ENCODE peak calls at places on chromosomes 16 and 17, in ten cellular contexts. One of them, this sample, is unnamed.

GRCh38 chr17:59838196-59838911 is 54.4 kb downstream of the TUBD1 start:
- DNase-seq in endothelial cell of umbilical vein: peak
- DNase-seq in WTC11: no peak
- DNase-seq in A549: no peak
- DNase-seq in HCT116: no peak
- DNase-seq in H1: no peak
- DNase-seq in GM12878: no peak
- DNase-seq in SK-N-SH: no peak
- DNase-seq in HepG2: no peak
- DNase-seq in K562: no peak
- DNase-seq in this sample: no peak

GRCh38 chr16:69483611-69484010 is 59.2 kb downstream of the CYB5B start:
- DNase-seq in endothelial cell of umbilical vein: no peak
- DNase-seq in WTC11: no peak
- DNase-seq in A549: no peak
- DNase-seq in HCT116: no peak
- DNase-seq in H1: no peak
- DNase-seq in GM12878: no peak
- DNase-seq in SK-N-SH: no peak
- DNase-seq in HepG2: no peak
- DNase-seq in K562: no peak
- DNase-seq in this sample: no peak

GRCh38 chr17:50904522-50905459 is 38.6 kb upstream of the TOB1 start:
- DNase-seq in endothelial cell of umbilical vein: no peak
- DNase-seq in WTC11: no peak
- DNase-seq in A549: no peak
- DNase-seq in HCT116: no peak
- DNase-seq in H1: no peak
- DNase-seq in GM12878: no peak
- DNase-seq in SK-N-SH: peak
- DNase-seq in HepG2: peak
- DNase-seq in K562: no peak
- DNase-seq in this sample: no peak

GRCh38 chr17:73770115-73770848 is 126.0 kb upstream of the SDK2 start:
- DNase-seq in endothelial cell of umbilical vein: no peak
- DNase-seq in WTC11: no peak
- DNase-seq in A549: peak
- DNase-seq in HCT116: peak
- DNase-seq in H1: no peak
- DNase-seq in GM12878: no peak
- DNase-seq in SK-N-SH: peak
- DNase-seq in HepG2: no peak
- DNase-seq in K562: no peak
- DNase-seq in this sample: no peak

GRCh38 chr17:57541472-57542394 is 203.4 kb downstream of the CCDC182 start:
- DNase-seq in endothelial cell of umbilical vein: no peak
- DNase-seq in WTC11: no peak
- DNase-seq in A549: peak
- DNase-seq in HCT116: peak
- DNase-seq in H1: no peak
- DNase-seq in GM12878: no peak
- DNase-seq in SK-N-SH: peak
- DNase-seq in HepG2: no peak
- DNase-seq in K562: peak
- DNase-seq in this sample: peak

GRCh38 chr16:67040906-67041305 is 12.0 kb downstream of the CBFB start:
- DNase-seq in endothelial cell of umbilical vein: no peak
- DNase-seq in WTC11: no peak
- DNase-seq in A549: no peak
- DNase-seq in HCT116: no peak
- DNase-seq in H1: no peak
- DNase-seq in GM12878: no peak
- DNase-seq in SK-N-SH: no peak
- DNase-seq in HepG2: no peak
- DNase-seq in K562: no peak
- DNase-seq in this sample: no peak

GRCh38 chr16:15434079-15434424 is 336 bp upstream of the BMERB1 start:
- DNase-seq in endothelial cell of umbilical vein: no peak
- DNase-seq in WTC11: no peak
- DNase-seq in A549: no peak
- DNase-seq in HCT116: no peak
- DNase-seq in H1: no peak
- DNase-seq in GM12878: no peak
- DNase-seq in SK-N-SH: no peak
- DNase-seq in HepG2: no peak
- DNase-seq in K562: no peak
- DNase-seq in this sample: no peak

GRCh38 chr16:27759947-27760844 is 210.3 kb downstream of the KATNIP start:
- DNase-seq in endothelial cell of umbilical vein: no peak
- DNase-seq in WTC11: no peak
- DNase-seq in A549: no peak
- DNase-seq in HCT116: no peak
- DNase-seq in H1: no peak
- DNase-seq in GM12878: no peak
- DNase-seq in SK-N-SH: peak
- DNase-seq in HepG2: no peak
- DNase-seq in K562: peak
- DNase-seq in this sample: peak

GRCh38 chr17:76136276-76137025 is 4.6 kb downstream of the FOXJ1 start:
- DNase-seq in endothelial cell of umbilical vein: no peak
- DNase-seq in WTC11: peak
- DNase-seq in A549: no peak
- DNase-seq in HCT116: no peak
- DNase-seq in H1: no peak
- DNase-seq in GM12878: no peak
- DNase-seq in SK-N-SH: peak
- DNase-seq in HepG2: no peak
- DNase-seq in K562: no peak
- DNase-seq in this sample: no peak

GRCh38 chr16:2278272-2278608 is 10.3 kb upstream of the RNPS1 start:
- DNase-seq in endothelial cell of umbilical vein: no peak
- DNase-seq in WTC11: peak
- DNase-seq in A549: peak
- DNase-seq in HCT116: no peak
- DNase-seq in H1: no peak
- DNase-seq in GM12878: no peak
- DNase-seq in SK-N-SH: no peak
- DNase-seq in HepG2: peak
- DNase-seq in K562: no peak
- DNase-seq in this sample: no peak

GRCh38 chr17:35368086-35368824 is 5.2 kb downstream of the SLFN11 start:
- DNase-seq in endothelial cell of umbilical vein: no peak
- DNase-seq in WTC11: no peak
- DNase-seq in A549: no peak
- DNase-seq in HCT116: no peak
- DNase-seq in H1: no peak
- DNase-seq in GM12878: peak
- DNase-seq in SK-N-SH: no peak
- DNase-seq in HepG2: no peak
- DNase-seq in K562: no peak
- DNase-seq in this sample: peak

DNA sequence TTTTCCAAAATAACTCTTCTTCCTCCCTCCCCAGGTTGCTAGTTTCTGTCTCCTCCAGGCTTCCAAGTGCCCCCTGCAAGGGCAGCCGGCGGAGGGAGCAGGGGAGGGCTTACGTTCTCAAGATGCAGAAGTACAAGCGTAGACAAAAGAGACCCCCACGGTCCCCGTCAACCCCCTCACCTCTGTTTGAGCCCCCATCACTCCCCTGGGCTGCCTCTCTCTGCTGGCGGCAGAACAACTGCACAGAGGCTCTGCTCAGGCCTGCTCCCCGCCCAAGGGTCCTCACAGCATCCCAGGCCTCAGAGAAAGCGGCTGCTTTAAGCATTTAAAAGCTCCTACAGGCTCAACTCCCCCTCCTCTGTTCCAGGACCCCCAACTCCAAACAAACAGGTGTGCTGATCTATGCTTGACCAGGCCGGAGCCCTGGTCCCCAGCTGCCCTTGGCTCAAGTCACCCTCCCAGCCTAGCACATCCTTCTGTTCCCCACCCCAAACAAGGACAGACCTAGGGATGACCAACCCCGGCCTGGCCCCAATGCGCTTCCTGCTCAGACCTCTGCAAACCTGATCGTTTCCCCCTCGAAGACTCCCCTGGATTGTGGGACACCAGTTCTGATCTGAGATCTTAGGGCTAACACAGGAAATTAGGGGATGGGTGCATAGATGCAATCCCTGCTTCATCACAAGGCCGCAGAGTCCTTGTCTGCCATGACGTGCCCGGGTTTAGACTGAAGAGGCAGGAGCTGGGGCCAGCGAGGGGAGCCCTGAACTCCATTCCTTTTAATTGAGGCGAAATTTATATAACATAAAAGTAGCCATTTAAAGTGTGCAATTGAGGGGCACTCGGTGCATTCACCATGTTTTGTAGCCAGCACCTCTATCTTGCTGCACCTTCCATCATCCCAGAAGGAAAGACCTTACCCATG is 17.2 kb upstream of the RBFOX3 start:
- DNase-seq in endothelial cell of umbilical vein: no peak
- DNase-seq in WTC11: peak
- DNase-seq in A549: no peak
- DNase-seq in HCT116: no peak
- DNase-seq in H1: no peak
- DNase-seq in GM12878: no peak
- DNase-seq in SK-N-SH: peak
- DNase-seq in HepG2: no peak
- DNase-seq in K562: no peak
- DNase-seq in this sample: no peak
- TF ChIP-seq MAX in endothelial cell of umbilical vein: no peak
- TF ChIP-seq MAX in WTC11: no peak
- TF ChIP-seq MAX in A549: no peak
- TF ChIP-seq MAX in HCT116: no peak
- TF ChIP-seq MAX in H1: no peak
- TF ChIP-seq MAX in GM12878: no peak
- TF ChIP-seq MAX in SK-N-SH: no peak
- TF ChIP-seq MAX in HepG2: no peak
- TF ChIP-seq MAX in K562: no peak
- TF ChIP-seq MAX in this sample: no peak

GRCh38 chr17:69523252-69523861 is 108.9 kb downstream of the MAP2K6 start:
- DNase-seq in endothelial cell of umbilical vein: peak
- DNase-seq in WTC11: no peak
- DNase-seq in A549: peak
- DNase-seq in HCT116: peak
- DNase-seq in H1: peak
- DNase-seq in GM12878: peak
- DNase-seq in SK-N-SH: peak
- DNase-seq in HepG2: peak
- DNase-seq in K562: peak
- DNase-seq in this sample: peak
- TF ChIP-seq MAX in endothelial cell of umbilical vein: no peak
- TF ChIP-seq MAX in WTC11: no peak
- TF ChIP-seq MAX in A549: no peak
- TF ChIP-seq MAX in HCT116: no peak
- TF ChIP-seq MAX in H1: no peak
- TF ChIP-seq MAX in GM12878: no peak
- TF ChIP-seq MAX in SK-N-SH: no peak
- TF ChIP-seq MAX in HepG2: no peak
- TF ChIP-seq MAX in K562: no peak
- TF ChIP-seq MAX in this sample: no peak

GRCh38 chr16:21277045-21277926 is 804 bp downstream of the CRYM start:
- DNase-seq in endothelial cell of umbilical vein: no peak
- DNase-seq in WTC11: no peak
- DNase-seq in A549: no peak
- DNase-seq in HCT116: no peak
- DNase-seq in H1: no peak
- DNase-seq in GM12878: no peak
- DNase-seq in SK-N-SH: no peak
- DNase-seq in HepG2: no peak
- DNase-seq in K562: no peak
- DNase-seq in this sample: no peak
- TF ChIP-seq MAX in endothelial cell of umbilical vein: no peak
- TF ChIP-seq MAX in WTC11: no peak
- TF ChIP-seq MAX in A549: no peak
- TF ChIP-seq MAX in HCT116: no peak
- TF ChIP-seq MAX in H1: no peak
- TF ChIP-seq MAX in GM12878: no peak
- TF ChIP-seq MAX in SK-N-SH: no peak
- TF ChIP-seq MAX in HepG2: no peak
- TF ChIP-seq MAX in K562: no peak
- TF ChIP-seq MAX in this sample: no peak

DNA sequence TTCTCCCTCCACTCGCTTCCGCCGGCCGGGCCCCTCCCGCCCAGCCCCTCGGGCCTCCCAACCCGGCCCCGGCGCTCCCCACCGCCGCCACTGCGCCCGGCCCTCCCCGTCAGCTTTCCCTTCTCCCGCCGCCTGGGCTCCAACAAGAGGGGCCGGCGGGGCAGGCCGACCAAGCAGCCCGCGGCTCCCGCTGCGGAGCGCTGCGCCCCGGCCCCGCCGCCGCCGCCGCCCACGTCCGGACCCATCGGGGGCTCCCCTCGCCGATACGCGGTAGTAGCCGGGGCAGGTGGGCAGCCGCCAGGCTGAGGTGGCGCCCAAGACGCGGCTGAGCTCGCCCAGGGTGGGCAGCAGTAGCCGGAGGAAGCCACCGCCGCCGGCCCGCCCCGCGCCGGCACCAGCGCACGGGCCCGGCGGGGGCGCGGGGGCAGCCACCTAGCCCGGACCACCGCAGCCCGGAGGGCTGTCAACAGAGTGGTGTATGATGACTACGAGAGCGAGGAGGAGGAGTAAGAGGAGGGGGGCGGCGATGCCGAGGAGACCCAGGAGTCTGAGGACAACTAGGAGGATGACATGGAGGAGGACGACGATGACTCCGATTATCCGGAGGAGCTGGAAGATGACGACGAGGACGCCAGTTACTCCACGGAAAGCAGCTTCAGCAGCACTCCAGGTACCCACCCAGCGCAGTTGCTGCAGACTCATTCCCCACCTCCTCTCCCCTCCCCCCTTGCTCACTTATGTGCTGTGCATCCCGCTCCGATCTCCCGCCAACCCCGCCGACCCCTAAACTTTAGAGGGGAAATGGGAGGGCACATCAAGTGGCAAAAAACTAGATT is 498 bp downstream of the LRRC37B start:
- DNase-seq in endothelial cell of umbilical vein: peak
- DNase-seq in WTC11: peak
- DNase-seq in A549: peak
- DNase-seq in HCT116: no peak
- DNase-seq in H1: peak
- DNase-seq in GM12878: no peak
- DNase-seq in SK-N-SH: peak
- DNase-seq in HepG2: no peak
- DNase-seq in K562: peak
- DNase-seq in this sample: peak
- TF ChIP-seq MAX in endothelial cell of umbilical vein: no peak
- TF ChIP-seq MAX in WTC11: no peak
- TF ChIP-seq MAX in A549: peak
- TF ChIP-seq MAX in HCT116: no peak
- TF ChIP-seq MAX in H1: no peak
- TF ChIP-seq MAX in GM12878: no peak
- TF ChIP-seq MAX in SK-N-SH: no peak
- TF ChIP-seq MAX in HepG2: no peak
- TF ChIP-seq MAX in K562: no peak
- TF ChIP-seq MAX in this sample: no peak

GRCh38 chr16:10408824-10409381 is 23.0 kb downstream of the ATF7IP2 start:
- DNase-seq in endothelial cell of umbilical vein: peak
- DNase-seq in WTC11: no peak
- DNase-seq in A549: no peak
- DNase-seq in HCT116: no peak
- DNase-seq in H1: no peak
- DNase-seq in GM12878: no peak
- DNase-seq in SK-N-SH: no peak
- DNase-seq in HepG2: peak
- DNase-seq in K562: no peak
- DNase-seq in this sample: peak
- TF ChIP-seq MAX in endothelial cell of umbilical vein: no peak
- TF ChIP-seq MAX in WTC11: no peak
- TF ChIP-seq MAX in A549: no peak
- TF ChIP-seq MAX in HCT116: no peak
- TF ChIP-seq MAX in H1: no peak
- TF ChIP-seq MAX in GM12878: no peak
- TF ChIP-seq MAX in SK-N-SH: no peak
- TF ChIP-seq MAX in HepG2: no peak
- TF ChIP-seq MAX in K562: no peak
- TF ChIP-seq MAX in this sample: no peak